ENCODE peak calls at places on chromosomes 5 and 9, in five cellular contexts. F is mucosa of descending colon, I is MM.1S, A is heart right ventricle, G is A549. D is an unnamed sample.

GRCh38 chr9:13508086-13508485 is 228.6 kb upstream of the MPDZ start:
- DNase-seq in F (no peak), I (no peak), A (no peak), G (no peak), D (no peak)

GRCh38 chr5:80502795-80503194 is 14.9 kb downstream of the FAM151B start:
- DNase-seq in F (no peak), I (no peak), A (no peak), G (no peak), D (no peak)

GRCh38 chr5:156920042-156920860 is 42.8 kb downstream of the TIMD4 start:
- DNase-seq in F (no peak), I (no peak), A (no peak), G (no peak), D (no peak)

GRCh38 chr5:58937031-58937681 is 354.3 kb downstream of the RAB3C start:
- DNase-seq in F (no peak), I (no peak), A (no peak), G (no peak), D (no peak)

GRCh38 chr5:106691701-106692100 is 979.0 kb downstream of the EFNA5 start:
- DNase-seq in F (no peak), I (no peak), A (no peak), G (no peak), D (no peak)

GRCh38 chr9:133763272-133764183 is 25.4 kb upstream of the SARDH start:
- DNase-seq in F (no peak), I (no peak), A (no peak), G (no peak), D (peak; percentile 21)

GRCh38 chr9:82987370-82987769 is 75.6 kb downstream of the RASEF start:
- DNase-seq in F (peak; percentile 80), I (no peak), A (no peak), G (no peak), D (no peak)

GRCh38 chr5:34791761-34792244 is 47.2 kb upstream of the TTC23L start:
- DNase-seq in F (no peak), I (no peak), A (no peak), G (no peak), D (no peak)

GRCh38 chr5:176796411-176796810 is 13.9 kb upstream of the UNC5A start:
- DNase-seq in F (no peak), I (no peak), A (no peak), G (no peak), D (no peak)

GRCh38 chr5:151199581-151200185 is 24.2 kb downstream of the CCDC69 start:
- DNase-seq in F (no peak), I (no peak), A (no peak), G (no peak), D (no peak)

GRCh38 chr9:133347515-133347984 is 381 bp downstream of the MED22 start:
- DNase-seq in F (peak; percentile 48), I (peak; percentile 43), A (peak; percentile 46), G (peak; percentile 45), D (no peak)

GRCh38 chr5:6649186-6649585 is 15.9 kb downstream of the SRD5A1 start:
- DNase-seq in F (no peak), I (no peak), A (no peak), G (no peak), D (no peak)

GRCh38 chr9:15936316-15936869 is 383.6 kb downstream of the CCDC171 start:
- DNase-seq in F (no peak), I (no peak), A (no peak), G (no peak), D (no peak)

GRCh38 chr5:144144956-144145751 is 25.3 kb downstream of the YIPF5 start:
- DNase-seq in F (no peak), I (no peak), A (no peak), G (no peak), D (no peak)

GRCh38 chr5:112210430-112211005 is 208.6 kb downstream of the EPB41L4A start:
- DNase-seq in F (peak; percentile 82), I (peak; percentile 52), A (no peak), G (peak; percentile 66), D (no peak)

GRCh38 chr5:147995846-147996245 is 67.9 kb upstream of the SPINK5 start:
- DNase-seq in F (no peak), I (no peak), A (no peak), G (no peak), D (no peak)
- H3K4me3 ChIP-seq in F (no peak overlapping the region), I (no peak overlapping the region), A (no peak overlapping the region), G (no peak overlapping the region), D (no peak overlapping the region)

GRCh38 chr9:123356851-123357747 is 1.1 kb downstream of the CRB2 start:
- DNase-seq in F (no peak), I (no peak), A (no peak), G (no peak), D (no peak)

GRCh38 chr9:123354806-123355508 is 1.0 kb upstream of the CRB2 start:
- DNase-seq in F (no peak), I (no peak), A (no peak), G (peak; percentile 29), D (no peak)

GRCh38 chr9:123357748-123358059 is 1.7 kb downstream of the CRB2 start:
- DNase-seq in F (no peak), I (no peak), A (no peak), G (no peak), D (no peak)

GRCh38 chr9:123353984-123354591 is 1.9 kb upstream of the CRB2 start:
- DNase-seq in F (peak; percentile 81), I (peak; percentile 62), A (peak; percentile 65), G (peak; percentile 71), D (peak; percentile 72)

DNA sequence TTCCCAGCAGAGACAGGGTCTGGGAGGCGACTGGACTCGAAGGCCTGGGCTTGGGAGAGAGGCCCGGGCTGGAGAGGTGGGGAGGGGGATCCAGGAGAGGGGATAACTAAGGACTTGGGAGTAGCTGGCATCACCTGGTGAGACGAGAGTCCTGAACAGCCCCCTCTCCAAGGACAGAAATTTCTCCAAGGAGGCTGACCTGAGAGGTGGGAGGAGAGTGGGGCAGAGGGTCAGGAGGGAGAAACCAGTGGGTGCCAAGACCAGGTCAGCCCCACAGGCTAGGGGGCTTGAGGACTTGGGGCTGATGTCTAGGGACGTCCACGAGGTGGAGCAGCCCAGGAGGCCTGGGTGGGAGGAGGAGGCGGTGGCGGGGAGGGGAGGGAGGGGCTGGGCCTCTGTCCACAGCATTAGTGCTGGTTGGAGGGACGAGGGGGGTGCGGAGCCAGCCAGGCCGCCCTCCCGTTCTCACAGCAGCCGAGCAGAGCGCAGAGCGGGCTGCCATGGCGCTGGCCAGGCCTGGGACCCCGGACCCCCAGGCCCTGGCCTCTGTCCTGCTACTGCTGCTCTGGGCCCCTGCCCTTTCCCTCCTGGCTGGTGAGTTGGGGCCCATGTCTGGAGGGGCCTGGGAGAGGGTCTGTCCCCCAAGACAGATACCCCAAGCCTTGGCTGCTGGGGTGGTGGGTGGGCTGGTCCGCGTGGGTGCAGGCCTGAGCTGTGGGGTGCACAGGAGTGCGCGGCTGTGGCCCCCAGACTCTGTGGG is at the start of gene CRB2:
- DNase-seq in F (no peak), I (no peak), A (no peak), G (peak; percentile 33), D (no peak)
- H3K4me3 ChIP-seq in F (no peak within 1 kb of the TSS), I (no peak within 1 kb of the TSS), A (no peak within 1 kb of the TSS), G (no peak within 1 kb of the TSS), D (no peak within 1 kb of the TSS)

GRCh38 chr5:139787257-139787567 is 8.4 kb upstream of the PSD2 start:
- DNase-seq in F (no peak), I (no peak), A (no peak), G (no peak), D (no peak)
- H3K4me3 ChIP-seq in F (no peak overlapping the region), I (no peak overlapping the region), A (peak overlapping the region; percentile 65), G (no peak overlapping the region), D (peak overlapping the region; percentile 63)

DNA sequence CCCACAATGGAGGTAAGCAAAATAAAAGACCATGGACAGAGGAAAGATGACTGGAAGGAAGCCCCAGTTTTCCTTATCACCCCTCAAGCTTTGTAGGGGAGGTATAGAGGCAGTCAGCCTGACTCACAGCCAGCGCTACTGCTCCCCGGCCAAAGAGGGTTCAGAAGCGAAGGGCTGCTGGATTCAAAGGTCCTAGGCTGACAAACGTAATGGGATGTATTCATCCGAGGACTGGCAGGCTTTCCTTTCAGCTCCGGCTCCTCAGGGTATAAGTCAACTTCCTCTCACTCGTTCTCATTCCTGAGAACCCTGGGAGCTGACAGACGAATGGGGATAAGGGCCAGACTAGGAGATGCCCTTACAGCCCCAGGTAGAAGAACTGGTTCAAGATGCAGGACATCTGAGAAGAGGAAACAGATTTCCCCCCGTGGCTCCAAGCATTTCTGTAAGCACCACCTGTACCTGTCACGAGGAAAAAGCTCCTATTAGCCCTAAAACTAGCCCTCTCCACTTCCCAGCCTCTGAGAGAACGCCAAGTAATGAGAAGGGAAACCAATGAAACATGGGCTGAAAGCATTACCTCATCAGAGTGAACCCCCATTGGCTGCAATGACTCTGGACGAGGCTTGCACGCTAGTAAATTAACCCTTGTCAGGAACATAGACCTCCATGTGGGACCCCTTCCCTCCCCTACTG is 22.1 kb upstream of the FAM13B start:
- DNase-seq in F (no peak), I (no peak), A (no peak), G (no peak), D (no peak)
- H3K4me3 ChIP-seq in F (no peak overlapping the region), I (no peak overlapping the region), A (no peak overlapping the region), G (no peak overlapping the region), D (no peak overlapping the region)

GRCh38 chr9:99093492-99093791 is 11.5 kb upstream of the TGFBR1 start:
- DNase-seq in F (no peak), I (no peak), A (no peak), G (no peak), D (no peak)
- H3K4me3 ChIP-seq in F (no peak overlapping the region), I (no peak overlapping the region), A (no peak overlapping the region), G (no peak overlapping the region), D (no peak overlapping the region)

DNA sequence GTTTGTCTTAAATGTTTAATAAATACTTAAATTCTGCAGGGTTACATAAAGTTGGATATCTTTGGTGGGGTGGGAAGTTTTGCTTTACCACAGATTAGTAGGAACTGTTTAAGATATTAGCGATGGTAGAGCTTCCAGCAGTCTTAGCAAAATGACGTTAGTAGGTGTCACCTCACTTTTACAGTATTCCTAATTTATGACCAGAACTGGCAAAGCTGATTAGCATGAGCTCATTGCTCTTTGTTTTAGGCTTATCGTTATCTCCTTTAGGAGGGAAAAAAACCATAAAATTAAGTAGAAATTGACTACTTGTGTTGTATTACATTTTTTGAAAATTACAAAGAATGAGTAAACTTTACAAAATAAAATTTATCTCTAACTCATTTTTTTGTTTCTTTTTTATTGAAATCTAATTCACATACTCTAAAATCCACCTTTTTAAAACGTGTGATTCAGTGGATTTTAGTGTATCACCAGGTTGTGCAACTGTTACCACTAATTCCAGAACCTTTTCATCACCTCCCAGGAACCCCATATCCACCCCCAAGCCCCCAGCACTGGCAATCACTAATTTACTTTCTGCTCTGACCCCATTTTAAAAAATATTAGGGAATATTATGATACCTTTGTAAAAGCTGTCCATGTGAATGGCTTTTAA is 129.5 kb downstream of the TRIO start:
- DNase-seq in F (no peak), I (no peak), A (no peak), G (no peak), D (no peak)
- H3K4me3 ChIP-seq in F (no peak overlapping the region), I (no peak overlapping the region), A (no peak overlapping the region), G (no peak overlapping the region), D (no peak overlapping the region)